ENCODE peak calls at places on chromosomes 1 and 21, in four cellular contexts. K is activated CD8-positive, alpha-beta memory T cell treated with anti-CD3 and anti-CD28 coated beads, Interleukin-2, amount 10 ng/mL, durations not matched to agents 7 days and 5 days; F is GM13976; P is activated CD4-positive, alpha-beta T cell treated with anti-CD3 and anti-CD28 coated beads, Interleukin-2, amount 50 U/mL, for 24 hours. I is an unnamed sample.
A peak's percentile ranks its signal among the peaks of the same experiment; 100 is the strongest.

GRCh38 chr1:101526813-101527212 is 290.0 kb downstream of the S1PR1 start:
- DNase-seq in F (no peak), K (no peak), P (no peak), I (no peak)

GRCh38 chr1:225980005-225980404 is 19.1 kb downstream of the SDE2 start:
- DNase-seq in K (no peak), P (no peak), F (no peak), I (no peak)

GRCh38 chr21:14056771-14057191 is 154.0 kb downstream of the LIPI start:
- DNase-seq in P (no peak), F (no peak), K (no peak), I (no peak)

GRCh38 chr1:43329995-43330751 is 7.4 kb upstream of the MPL start:
- DNase-seq in P (peak; percentile 29), K (peak; percentile 43), F (peak; percentile 80), I (peak; percentile 89)

GRCh38 chr1:3439346-3439745 is 15.1 kb upstream of the ARHGEF16 start:
- DNase-seq in F (no peak), P (no peak), K (no peak), I (no peak)

GRCh38 chr1:171983584-171983983 is 142.3 kb downstream of the DNM3 start:
- DNase-seq in F (no peak), P (no peak), K (no peak), I (no peak)

GRCh38 chr1:60745444-60745843 is 336.9 kb upstream of the NFIA start:
- DNase-seq in K (no peak), F (no peak), P (no peak), I (no peak)

GRCh38 chr1:198669771-198670170 is 30.9 kb downstream of the PTPRC start:
- DNase-seq in P (no peak), F (no peak), K (no peak), I (no peak)

GRCh38 chr1:151530461-151530860 is 9.6 kb upstream of the TUFT1 start:
- DNase-seq in P (no peak), F (no peak), K (no peak), I (no peak)

GRCh38 chr1:89088597-89088996 is 23.6 kb upstream of the GBP1 start:
- DNase-seq in P (no peak), K (no peak), F (no peak), I (no peak)